ENCODE peak calls at places on chromosomes 2 and 18, in five cellular contexts. E, T, O, X and P are unnamed samples.

GRCh38 chr2:234410526-234410925 is 86.4 kb downstream of the ARL4C start:
- DNase-seq in E (no peak), T (no peak), O (no peak), X (no peak), P (no peak)

GRCh38 chr18:8106603-8107002 is 502.6 kb upstream of the RAB12 start:
- DNase-seq in E (no peak), T (no peak), O (no peak), X (no peak), P (no peak)

GRCh38 chr2:105518897-105519296 is 120.0 kb upstream of the FHL2 start:
- DNase-seq in E (no peak), T (no peak), O (no peak), X (no peak), P (no peak)

GRCh38 chr2:1614564-1614963 is 129.8 kb downstream of the PXDN start:
- DNase-seq in E (no peak), T (peak; percentile 78), O (no peak), X (no peak), P (no peak)

GRCh38 chr2:203551653-203552250 is 16.7 kb upstream of the RAPH1 start:
- DNase-seq in E (no peak), T (no peak), O (no peak), X (no peak), P (no peak)

GRCh38 chr2:234858134-234858533 is 93.7 kb upstream of the SH3BP4 start:
- DNase-seq in E (no peak), T (no peak), O (no peak), X (no peak), P (no peak)

GRCh38 chr2:224343226-224343625 is 58.7 kb downstream of the FAM124B start:
- DNase-seq in E (no peak), T (no peak), O (no peak), X (no peak), P (no peak)

GRCh38 chr2:6683481-6683880 is 182.2 kb downstream of the CMPK2 start:
- DNase-seq in E (no peak), T (no peak), O (no peak), X (no peak), P (no peak)

GRCh38 chr2:223269386-223269785 is 217.4 kb downstream of the KCNE4 start:
- DNase-seq in E (no peak), T (no peak), O (no peak), X (no peak), P (no peak)

GRCh38 chr2:186384226-186384625 is 101.8 kb upstream of the ZC3H15 start:
- DNase-seq in E (no peak), T (no peak), O (no peak), X (no peak), P (no peak)

GRCh38 chr2:151974997-151975396 is 123.8 kb downstream of the CACNB4 start:
- DNase-seq in E (no peak), T (no peak), O (no peak), X (no peak), P (no peak)

GRCh38 chr2:161681043-161681442 is 56.8 kb downstream of the SLC4A10 start:
- DNase-seq in E (no peak), T (no peak), O (no peak), X (no peak), P (no peak)

GRCh38 chr18:12119358-12119757 is 25.7 kb downstream of the ANKRD62 start:
- DNase-seq in E (no peak), T (no peak), O (no peak), X (no peak), P (no peak)

GRCh38 chr2:191347881-191348280 is 102.7 kb downstream of the MYO1B start:
- DNase-seq in E (no peak), T (no peak), O (no peak), X (no peak), P (no peak)

GRCh38 chr2:239264838-239265651 is 135.8 kb downstream of the HDAC4 start:
- DNase-seq in E (no peak), T (peak; percentile 86), O (no peak), X (no peak), P (no peak)

GRCh38 chr2:197149546-197149945 is 161.0 kb downstream of the ANKRD44 start:
- DNase-seq in E (no peak), T (no peak), O (no peak), X (no peak), P (no peak)

GRCh38 chr18:22378672-22379282 is 38.9 kb downstream of the CTAGE1 start:
- DNase-seq in E (no peak), T (no peak), O (no peak), X (no peak), P (no peak)

GRCh38 chr18:8536226-8536625 is 73.0 kb upstream of the RAB12 start:
- DNase-seq in E (no peak), T (no peak), O (no peak), X (no peak), P (no peak)

GRCh38 chr2:24809316-24810007 is 16.2 kb downstream of the CENPO start:
- DNase-seq in E (no peak), T (no peak), O (no peak), X (no peak), P (no peak)

GRCh38 chr18:44452346-44452745 is 228.3 kb upstream of the SETBP1 start:
- DNase-seq in E (no peak), T (no peak), O (no peak), X (no peak), P (no peak)

GRCh38 chr18:73261923-73262322 is 394.1 kb upstream of the NETO1 start:
- DNase-seq in E (no peak), T (no peak), O (no peak), X (no peak), P (no peak)

GRCh38 chr2:238015705-238016104 is 45.1 kb upstream of the SCLY start:
- DNase-seq in E (no peak), T (no peak), O (no peak), X (no peak), P (no peak)

GRCh38 chr2:234695981-234696380 is 199.1 kb upstream of the ARL4C start:
- DNase-seq in E (no peak), T (no peak), O (no peak), X (no peak), P (no peak)

GRCh38 chr2:11478899-11479605 is 13.1 kb upstream of the E2F6 start:
- DNase-seq in E (no peak), T (no peak), O (no peak), X (no peak), P (no peak)

GRCh38 chr2:128520787-128521186 is 202.1 kb upstream of the HS6ST1 start:
- DNase-seq in E (no peak), T (peak; percentile 79), O (no peak), X (no peak), P (no peak)

GRCh38 chr2:15826273-15826717 is 114.1 kb upstream of the MYCN start:
- DNase-seq in E (no peak), T (no peak), O (no peak), X (no peak), P (no peak)

GRCh38 chr2:70702711-70703395 is 65.1 kb downstream of the ADD2 start:
- DNase-seq in E (no peak), T (no peak), O (no peak), X (no peak), P (no peak)

GRCh38 chr2:10490806-10491291 is 42.7 kb upstream of the ODC1 start:
- DNase-seq in E (no peak), T (peak; percentile 52), O (no peak), X (no peak), P (no peak)

GRCh38 chr2:240129731-240130392 is 6.2 kb downstream of the COPS9 start:
- DNase-seq in E (no peak), T (peak; percentile 68), O (no peak), X (no peak), P (no peak)

GRCh38 chr2:174631009-174631981 is 33.7 kb upstream of the WIPF1 start:
- DNase-seq in E (no peak), T (no peak), O (no peak), X (no peak), P (peak; percentile 71)

GRCh38 chr2:231385429-231385828 is 10.1 kb upstream of the B3GNT7 start:
- DNase-seq in E (no peak), T (no peak), O (no peak), X (no peak), P (no peak)